ENCODE peak calls at places on chromosomes 2 and 18, in seven cellular contexts. One of them, this sample, is unnamed.
A peak's percentile ranks its signal among the peaks of the same experiment; 100 is the strongest.

GRCh38 chr18:79479761-79480161 is 84.0 kb downstream of the NFATC1 start:
- DNase-seq in thoracic aorta: no peak
- DNase-seq in omental fat pad: no peak
- DNase-seq in cardiac muscle cell: no peak
- DNase-seq in WTC11: no peak
- DNase-seq in neural progenitor cell: no peak
- DNase-seq in GM13976: no peak
- DNase-seq in this sample: no peak

GRCh38 chr2:182952741-182953450 is 85.4 kb downstream of the NCKAP1 start:
- DNase-seq in thoracic aorta: no peak
- DNase-seq in omental fat pad: no peak
- DNase-seq in cardiac muscle cell: peak; percentile 46
- DNase-seq in WTC11: no peak
- DNase-seq in neural progenitor cell: no peak
- DNase-seq in GM13976: no peak
- DNase-seq in this sample: no peak

GRCh38 chr2:188028739-188029138 is 262.9 kb upstream of the GULP1 start:
- DNase-seq in thoracic aorta: no peak
- DNase-seq in omental fat pad: no peak
- DNase-seq in cardiac muscle cell: no peak
- DNase-seq in WTC11: peak; percentile 34
- DNase-seq in neural progenitor cell: peak; percentile 19
- DNase-seq in GM13976: no peak
- DNase-seq in this sample: no peak

GRCh38 chr18:26277374-26277773 is 51.1 kb downstream of the TAF4B start:
- DNase-seq in thoracic aorta: no peak
- DNase-seq in omental fat pad: no peak
- DNase-seq in cardiac muscle cell: no peak
- DNase-seq in WTC11: no peak
- DNase-seq in neural progenitor cell: no peak
- DNase-seq in GM13976: no peak
- DNase-seq in this sample: no peak

GRCh38 chr18:23837591-23837990 is 148.3 kb downstream of the LAMA3 start:
- DNase-seq in thoracic aorta: no peak
- DNase-seq in omental fat pad: no peak
- DNase-seq in cardiac muscle cell: peak; percentile 93
- DNase-seq in WTC11: no peak
- DNase-seq in neural progenitor cell: no peak
- DNase-seq in GM13976: no peak
- DNase-seq in this sample: no peak

GRCh38 chr18:36829362-36830140 is 624 bp downstream of the KIAA1328 start:
- DNase-seq in thoracic aorta: no peak
- DNase-seq in omental fat pad: no peak
- DNase-seq in cardiac muscle cell: no peak
- DNase-seq in WTC11: no peak
- DNase-seq in neural progenitor cell: peak; percentile 70
- DNase-seq in GM13976: no peak
- DNase-seq in this sample: no peak

GRCh38 chr2:109164739-109165221 is 35.8 kb downstream of the SH3RF3 start:
- DNase-seq in thoracic aorta: no peak
- DNase-seq in omental fat pad: no peak
- DNase-seq in cardiac muscle cell: peak; percentile 72
- DNase-seq in WTC11: no peak
- DNase-seq in neural progenitor cell: no peak
- DNase-seq in GM13976: no peak
- DNase-seq in this sample: no peak

GRCh38 chr2:73830871-73831401 is 2.2 kb downstream of the STAMBP start:
- DNase-seq in thoracic aorta: no peak
- DNase-seq in omental fat pad: no peak
- DNase-seq in cardiac muscle cell: peak; percentile 82
- DNase-seq in WTC11: no peak
- DNase-seq in neural progenitor cell: no peak
- DNase-seq in GM13976: no peak
- DNase-seq in this sample: peak; percentile 66

GRCh38 chr2:595831-596592 is 81.2 kb downstream of the TMEM18 start:
- DNase-seq in thoracic aorta: no peak
- DNase-seq in omental fat pad: no peak
- DNase-seq in cardiac muscle cell: no peak
- DNase-seq in WTC11: no peak
- DNase-seq in neural progenitor cell: no peak
- DNase-seq in GM13976: no peak
- DNase-seq in this sample: no peak

GRCh38 chr2:202023904-202024266 is 9.8 kb upstream of the FZD7 start:
- DNase-seq in thoracic aorta: no peak
- DNase-seq in omental fat pad: no peak
- DNase-seq in cardiac muscle cell: no peak
- DNase-seq in WTC11: no peak
- DNase-seq in neural progenitor cell: no peak
- DNase-seq in GM13976: no peak
- DNase-seq in this sample: no peak

GRCh38 chr2:202025816-202026215 is 7.8 kb upstream of the FZD7 start:
- DNase-seq in thoracic aorta: no peak
- DNase-seq in omental fat pad: no peak
- DNase-seq in cardiac muscle cell: peak; percentile 45
- DNase-seq in WTC11: no peak
- DNase-seq in neural progenitor cell: no peak
- DNase-seq in GM13976: no peak
- DNase-seq in this sample: no peak

GRCh38 chr2:202022755-202023154 is 10.9 kb upstream of the FZD7 start:
- DNase-seq in thoracic aorta: no peak
- DNase-seq in omental fat pad: no peak
- DNase-seq in cardiac muscle cell: no peak
- DNase-seq in WTC11: no peak
- DNase-seq in neural progenitor cell: no peak
- DNase-seq in GM13976: no peak
- DNase-seq in this sample: no peak

GRCh38 chr2:202024871-202025270 is 8.8 kb upstream of the FZD7 start:
- DNase-seq in thoracic aorta: no peak
- DNase-seq in omental fat pad: no peak
- DNase-seq in cardiac muscle cell: no peak
- DNase-seq in WTC11: no peak
- DNase-seq in neural progenitor cell: no peak
- DNase-seq in GM13976: no peak
- DNase-seq in this sample: no peak

DNA sequence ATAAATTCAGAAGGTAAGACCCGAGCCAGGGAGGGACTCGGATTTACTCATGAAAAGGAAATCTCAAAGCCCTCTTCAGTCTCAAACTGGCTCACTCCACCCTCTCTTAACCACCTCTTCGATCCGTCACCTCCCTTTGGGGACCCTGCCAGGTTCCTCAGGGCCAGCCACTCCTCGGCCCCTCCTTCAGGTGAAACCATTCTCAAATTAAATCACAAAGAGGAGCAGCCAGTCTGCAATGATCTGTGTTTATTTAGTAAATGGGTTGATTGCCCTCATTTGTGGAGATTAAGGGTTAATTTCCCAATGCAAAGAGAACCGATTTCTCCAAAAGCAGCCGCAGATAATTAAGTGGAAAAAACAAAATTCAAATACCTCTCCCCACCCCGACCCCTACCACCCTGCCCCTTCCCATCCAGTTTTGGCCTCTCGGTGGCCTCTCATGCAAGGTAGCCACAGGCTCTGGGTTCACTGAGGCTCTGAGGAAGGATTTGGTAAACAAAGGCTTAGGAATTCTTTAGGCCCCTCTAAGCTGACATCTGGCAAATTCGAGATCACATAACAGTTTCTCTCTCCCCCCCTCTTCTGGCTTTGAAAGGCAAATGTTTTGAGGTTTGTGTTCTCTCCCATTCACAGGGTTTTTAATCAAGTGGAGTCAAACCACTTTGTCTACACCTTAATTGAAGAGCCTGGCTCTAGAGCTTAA is 10.3 kb upstream of the FZD7 start:
- DNase-seq in thoracic aorta: no peak
- DNase-seq in omental fat pad: no peak
- DNase-seq in cardiac muscle cell: no peak
- DNase-seq in WTC11: peak; percentile 76
- DNase-seq in neural progenitor cell: peak; percentile 92
- DNase-seq in GM13976: no peak
- DNase-seq in this sample: no peak
- TF ChIP-seq CTCF in thoracic aorta: no peak
- TF ChIP-seq CTCF in omental fat pad: no peak
- TF ChIP-seq CTCF in cardiac muscle cell: no peak
- TF ChIP-seq CTCF in WTC11: no peak
- TF ChIP-seq CTCF in neural progenitor cell: peak; percentile 18
- TF ChIP-seq CTCF in GM13976: no peak
- TF ChIP-seq CTCF in this sample: no peak

GRCh38 chr18:75139226-75139911 is 69.6 kb downstream of the PTGR3 start:
- DNase-seq in thoracic aorta: no peak
- DNase-seq in omental fat pad: no peak
- DNase-seq in cardiac muscle cell: no peak
- DNase-seq in WTC11: no peak
- DNase-seq in neural progenitor cell: no peak
- DNase-seq in GM13976: no peak
- DNase-seq in this sample: no peak

GRCh38 chr18:75142677-75143076 is 66.3 kb downstream of the PTGR3 start:
- DNase-seq in thoracic aorta: no peak
- DNase-seq in omental fat pad: no peak
- DNase-seq in cardiac muscle cell: no peak
- DNase-seq in WTC11: no peak
- DNase-seq in neural progenitor cell: no peak
- DNase-seq in GM13976: no peak
- DNase-seq in this sample: no peak

GRCh38 chr18:75141734-75142133 is 67.2 kb downstream of the PTGR3 start:
- DNase-seq in thoracic aorta: no peak
- DNase-seq in omental fat pad: no peak
- DNase-seq in cardiac muscle cell: no peak
- DNase-seq in WTC11: no peak
- DNase-seq in neural progenitor cell: no peak
- DNase-seq in GM13976: no peak
- DNase-seq in this sample: no peak

GRCh38 chr18:75141166-75141565 is 67.8 kb downstream of the PTGR3 start:
- DNase-seq in thoracic aorta: no peak
- DNase-seq in omental fat pad: no peak
- DNase-seq in cardiac muscle cell: no peak
- DNase-seq in WTC11: no peak
- DNase-seq in neural progenitor cell: no peak
- DNase-seq in GM13976: no peak
- DNase-seq in this sample: no peak

GRCh38 chr18:75140296-75140695 is 68.6 kb downstream of the PTGR3 start:
- DNase-seq in thoracic aorta: no peak
- DNase-seq in omental fat pad: no peak
- DNase-seq in cardiac muscle cell: no peak
- DNase-seq in WTC11: no peak
- DNase-seq in neural progenitor cell: no peak
- DNase-seq in GM13976: no peak
- DNase-seq in this sample: no peak
- TF ChIP-seq CTCF in thoracic aorta: no peak
- TF ChIP-seq CTCF in omental fat pad: no peak
- TF ChIP-seq CTCF in cardiac muscle cell: no peak
- TF ChIP-seq CTCF in WTC11: no peak
- TF ChIP-seq CTCF in neural progenitor cell: no peak
- TF ChIP-seq CTCF in GM13976: no peak
- TF ChIP-seq CTCF in this sample: no peak

DNA sequence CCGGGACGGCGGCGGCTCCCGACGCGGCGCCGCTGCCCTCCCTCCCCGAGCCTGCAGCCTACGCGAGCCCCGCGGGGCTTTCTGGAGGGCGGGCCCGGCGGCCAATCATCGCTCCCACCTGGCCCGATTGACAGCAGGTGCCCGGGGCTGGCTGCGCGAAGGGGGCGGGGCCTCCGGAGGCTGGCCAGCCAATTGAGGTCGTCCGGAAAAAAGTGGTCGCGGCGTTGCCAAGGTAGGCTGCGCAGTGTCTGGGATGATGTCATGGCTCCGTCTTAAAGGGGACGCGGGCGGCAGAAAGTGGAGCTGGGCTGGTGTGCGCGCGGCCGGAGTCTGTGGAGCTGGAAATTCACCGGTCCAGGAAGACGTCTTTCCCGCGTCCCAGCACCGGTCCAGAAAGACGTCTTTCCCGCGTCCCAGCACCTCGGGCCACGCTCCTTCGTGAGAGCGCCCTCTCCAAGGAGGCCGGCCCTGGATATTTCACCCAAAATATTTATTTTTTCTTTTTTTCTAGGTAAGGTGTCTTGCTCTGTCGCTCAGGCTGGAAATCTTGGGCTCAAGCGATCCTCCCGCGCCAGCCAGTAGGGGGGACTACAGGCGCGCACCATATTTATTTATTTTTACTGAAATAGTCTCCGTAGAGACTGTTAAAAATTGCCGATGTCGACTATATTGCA is at the start of gene ACTR1B:
- DNase-seq in thoracic aorta: peak; percentile 93
- DNase-seq in omental fat pad: peak; percentile 81
- DNase-seq in cardiac muscle cell: peak; percentile 99
- DNase-seq in WTC11: peak; percentile 98
- DNase-seq in neural progenitor cell: peak; percentile 99
- DNase-seq in GM13976: peak; percentile 98
- DNase-seq in this sample: peak; percentile 99
- TF ChIP-seq CTCF in thoracic aorta: peak; percentile 57
- TF ChIP-seq CTCF in omental fat pad: no peak
- TF ChIP-seq CTCF in cardiac muscle cell: peak; percentile 62
- TF ChIP-seq CTCF in WTC11: peak; percentile 20
- TF ChIP-seq CTCF in neural progenitor cell: peak; percentile 70
- TF ChIP-seq CTCF in GM13976: peak; percentile 8
- TF ChIP-seq CTCF in this sample: peak; percentile 65

GRCh38 chr2:10304458-10305253 is 2.0 kb downstream of the HPCAL1 start:
- DNase-seq in thoracic aorta: no peak
- DNase-seq in omental fat pad: no peak
- DNase-seq in cardiac muscle cell: no peak
- DNase-seq in WTC11: no peak
- DNase-seq in neural progenitor cell: peak; percentile 49
- DNase-seq in GM13976: no peak
- DNase-seq in this sample: no peak

GRCh38 chr2:10306901-10307463 is 4.3 kb downstream of the HPCAL1 start:
- DNase-seq in thoracic aorta: no peak
- DNase-seq in omental fat pad: no peak
- DNase-seq in cardiac muscle cell: no peak
- DNase-seq in WTC11: no peak
- DNase-seq in neural progenitor cell: no peak
- DNase-seq in GM13976: no peak
- DNase-seq in this sample: peak; percentile 29

GRCh38 chr2:10303634-10304378 is 1.1 kb downstream of the HPCAL1 start:
- DNase-seq in thoracic aorta: no peak
- DNase-seq in omental fat pad: no peak
- DNase-seq in cardiac muscle cell: peak; percentile 64
- DNase-seq in WTC11: peak; percentile 48
- DNase-seq in neural progenitor cell: peak; percentile 76
- DNase-seq in GM13976: peak; percentile 61
- DNase-seq in this sample: peak; percentile 59

GRCh38 chr2:10305254-10305635 is 2.5 kb downstream of the HPCAL1 start:
- DNase-seq in thoracic aorta: no peak
- DNase-seq in omental fat pad: no peak
- DNase-seq in cardiac muscle cell: no peak
- DNase-seq in WTC11: no peak
- DNase-seq in neural progenitor cell: no peak
- DNase-seq in GM13976: no peak
- DNase-seq in this sample: peak; percentile 79

GRCh38 chr2:10305715-10306114 is 3.0 kb downstream of the HPCAL1 start:
- DNase-seq in thoracic aorta: no peak
- DNase-seq in omental fat pad: no peak
- DNase-seq in cardiac muscle cell: no peak
- DNase-seq in WTC11: peak; percentile 55
- DNase-seq in neural progenitor cell: peak; percentile 50
- DNase-seq in GM13976: no peak
- DNase-seq in this sample: peak; percentile 73
- TF ChIP-seq CTCF in thoracic aorta: no peak
- TF ChIP-seq CTCF in omental fat pad: no peak
- TF ChIP-seq CTCF in cardiac muscle cell: no peak
- TF ChIP-seq CTCF in WTC11: no peak
- TF ChIP-seq CTCF in neural progenitor cell: peak; percentile 29
- TF ChIP-seq CTCF in GM13976: no peak
- TF ChIP-seq CTCF in this sample: peak; percentile 61

This sample was measured in activated CD8-positive, alpha-beta T cell treated with anti-CD3 and anti-CD28 coated beads for 36 hours.